ENCODE peak calls at places on chromosome 5, in seven cellular contexts. One of them, this sample, is unnamed.

GRCh38 chr5:72994578-72994977 is 38.7 kb downstream of the FCHO2 start:
- DNase-seq in K562: no peak
- DNase-seq in HepG2: no peak
- DNase-seq in GM12878: no peak
- DNase-seq in HCT116: no peak
- DNase-seq in H1: no peak
- DNase-seq in SK-N-SH: no peak
- DNase-seq in this sample: no peak

GRCh38 chr5:116771466-116772151 is 197.0 kb upstream of the SEMA6A start:
- DNase-seq in SK-N-SH: no peak
- DNase-seq in HepG2: peak; percentile 76
- DNase-seq in GM12878: no peak
- DNase-seq in K562: no peak
- DNase-seq in H1: no peak
- DNase-seq in HCT116: no peak
- DNase-seq in this sample: no peak

GRCh38 chr5:138955013-138955660 is 80.0 kb upstream of the LRRTM2 start:
- DNase-seq in K562: no peak
- DNase-seq in HepG2: peak; percentile 21
- DNase-seq in HCT116: no peak
- DNase-seq in GM12878: no peak
- DNase-seq in H1: no peak
- DNase-seq in SK-N-SH: peak; percentile 59
- DNase-seq in this sample: no peak

GRCh38 chr5:137619191-137619870 is 116.6 kb downstream of the KLHL3 start:
- DNase-seq in SK-N-SH: peak; percentile 86
- DNase-seq in GM12878: no peak
- DNase-seq in HCT116: no peak
- DNase-seq in K562: peak; percentile 9
- DNase-seq in H1: no peak
- DNase-seq in HepG2: no peak
- DNase-seq in this sample: peak; percentile 40

GRCh38 chr5:80926536-80926935 is 33.6 kb upstream of the RASGRF2 start:
- DNase-seq in GM12878: no peak
- DNase-seq in SK-N-SH: no peak
- DNase-seq in H1: no peak
- DNase-seq in HepG2: no peak
- DNase-seq in HCT116: no peak
- DNase-seq in K562: no peak
- DNase-seq in this sample: no peak

GRCh38 chr5:63255609-63256008 is 677.0 kb downstream of the LRRC70 start:
- DNase-seq in HCT116: no peak
- DNase-seq in HepG2: no peak
- DNase-seq in GM12878: no peak
- DNase-seq in SK-N-SH: no peak
- DNase-seq in K562: no peak
- DNase-seq in H1: peak; percentile 39
- DNase-seq in this sample: no peak

GRCh38 chr5:109242518-109242917 is 167.3 kb downstream of the PJA2 start:
- DNase-seq in H1: no peak
- DNase-seq in HCT116: no peak
- DNase-seq in GM12878: no peak
- DNase-seq in K562: no peak
- DNase-seq in SK-N-SH: no peak
- DNase-seq in HepG2: no peak
- DNase-seq in this sample: no peak

GRCh38 chr5:150409638-150410523 is 2.8 kb downstream of the CD74 start:
- DNase-seq in HCT116: peak; percentile 81
- DNase-seq in H1: peak; percentile 44
- DNase-seq in HepG2: peak; percentile 77
- DNase-seq in GM12878: peak; percentile 84
- DNase-seq in SK-N-SH: peak; percentile 91
- DNase-seq in K562: peak; percentile 55
- DNase-seq in this sample: peak; percentile 94

GRCh38 chr5:141513627-141514329 is 24.9 kb downstream of the PCDHGC5 start:
- DNase-seq in SK-N-SH: peak; percentile 86
- DNase-seq in K562: peak; percentile 12
- DNase-seq in H1: no peak
- DNase-seq in HCT116: no peak
- DNase-seq in HepG2: no peak
- DNase-seq in GM12878: peak; percentile 75
- DNase-seq in this sample: no peak

GRCh38 chr5:19314840-19315239 is 673.2 kb downstream of the CDH18 start:
- DNase-seq in GM12878: no peak
- DNase-seq in HCT116: no peak
- DNase-seq in K562: no peak
- DNase-seq in HepG2: no peak
- DNase-seq in SK-N-SH: no peak
- DNase-seq in H1: no peak
- DNase-seq in this sample: no peak

GRCh38 chr5:137289856-137290255 is 209.3 kb downstream of the SPOCK1 start:
- DNase-seq in SK-N-SH: no peak
- DNase-seq in HepG2: no peak
- DNase-seq in H1: no peak
- DNase-seq in GM12878: no peak
- DNase-seq in HCT116: no peak
- DNase-seq in K562: no peak
- DNase-seq in this sample: no peak

GRCh38 chr5:103867857-103868598 is 305.4 kb upstream of the NUDT12 start:
- DNase-seq in H1: no peak
- DNase-seq in HCT116: no peak
- DNase-seq in SK-N-SH: peak; percentile 16
- DNase-seq in K562: no peak
- DNase-seq in HepG2: no peak
- DNase-seq in GM12878: no peak
- DNase-seq in this sample: no peak

GRCh38 chr5:40291338-40291737 is 388.4 kb upstream of the PTGER4 start:
- DNase-seq in SK-N-SH: no peak
- DNase-seq in H1: no peak
- DNase-seq in HepG2: no peak
- DNase-seq in GM12878: no peak
- DNase-seq in HCT116: no peak
- DNase-seq in K562: no peak
- DNase-seq in this sample: no peak

GRCh38 chr5:114101153-114101552 is 260.7 kb upstream of the KCNN2 start:
- DNase-seq in H1: no peak
- DNase-seq in HepG2: peak; percentile 15
- DNase-seq in K562: peak; percentile 16
- DNase-seq in GM12878: no peak
- DNase-seq in HCT116: peak; percentile 26
- DNase-seq in SK-N-SH: peak; percentile 12
- DNase-seq in this sample: peak; percentile 54

GRCh38 chr5:145347026-145347616 is 488.0 kb downstream of the PRELID2 start:
- DNase-seq in GM12878: no peak
- DNase-seq in K562: peak; percentile 0
- DNase-seq in HCT116: peak; percentile 23
- DNase-seq in H1: no peak
- DNase-seq in SK-N-SH: peak; percentile 24
- DNase-seq in HepG2: peak; percentile 9
- DNase-seq in this sample: peak; percentile 63

GRCh38 chr5:54063817-54064216 is 246.6 kb downstream of the ARL15 start:
- DNase-seq in HepG2: no peak
- DNase-seq in H1: no peak
- DNase-seq in K562: no peak
- DNase-seq in SK-N-SH: no peak
- DNase-seq in HCT116: no peak
- DNase-seq in GM12878: no peak
- DNase-seq in this sample: no peak

GRCh38 chr5:157359350-157359910 is 93.5 kb downstream of the CYFIP2 start:
- DNase-seq in HepG2: no peak
- DNase-seq in K562: no peak
- DNase-seq in HCT116: no peak
- DNase-seq in SK-N-SH: peak; percentile 39
- DNase-seq in GM12878: no peak
- DNase-seq in H1: no peak
- DNase-seq in this sample: no peak

GRCh38 chr5:58751222-58751621 is 168.3 kb downstream of the RAB3C start:
- DNase-seq in H1: no peak
- DNase-seq in K562: peak; percentile 27
- DNase-seq in HepG2: no peak
- DNase-seq in SK-N-SH: peak; percentile 4
- DNase-seq in HCT116: peak; percentile 13
- DNase-seq in GM12878: no peak
- DNase-seq in this sample: no peak

GRCh38 chr5:3303777-3304176 is 291.9 kb upstream of the IRX1 start:
- DNase-seq in K562: no peak
- DNase-seq in HepG2: no peak
- DNase-seq in GM12878: no peak
- DNase-seq in SK-N-SH: no peak
- DNase-seq in HCT116: no peak
- DNase-seq in H1: no peak
- DNase-seq in this sample: no peak

GRCh38 chr5:162209005-162209605 is 141.5 kb downstream of the GABRG2 start:
- DNase-seq in GM12878: peak; percentile 24
- DNase-seq in H1: peak; percentile 60
- DNase-seq in HepG2: peak; percentile 25
- DNase-seq in SK-N-SH: peak; percentile 42
- DNase-seq in HCT116: peak; percentile 24
- DNase-seq in K562: peak; percentile 10
- DNase-seq in this sample: peak; percentile 87

DNA sequence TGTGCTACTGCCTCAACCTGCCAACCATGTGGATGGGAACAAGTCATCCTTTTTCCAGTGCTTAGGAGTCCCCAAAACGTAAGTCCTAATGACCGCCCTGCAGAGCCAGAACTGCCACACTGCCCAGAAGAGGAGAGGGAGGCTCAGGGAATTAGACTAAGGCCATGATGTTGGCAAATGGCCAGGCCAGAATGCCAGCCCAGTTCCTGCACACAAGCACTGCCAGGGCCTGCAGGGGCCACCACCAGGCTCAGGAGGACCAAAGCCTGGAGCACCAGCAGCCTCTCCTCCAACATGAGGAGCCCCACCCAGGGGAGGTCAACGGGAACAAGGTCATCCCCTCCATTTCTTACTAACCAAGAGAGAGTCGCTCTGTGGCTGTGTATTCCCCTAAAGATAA is 127.3 kb downstream of the ADAMTS2 start:
- DNase-seq in H1: no peak
- DNase-seq in HCT116: no peak
- DNase-seq in HepG2: no peak
- DNase-seq in GM12878: no peak
- DNase-seq in SK-N-SH: peak; percentile 62
- DNase-seq in K562: no peak
- DNase-seq in this sample: peak; percentile 12
- TF ChIP-seq JUND in H1: no peak
- TF ChIP-seq JUND in HCT116: no peak
- TF ChIP-seq JUND in HepG2: no peak
- TF ChIP-seq JUND in GM12878: no peak
- TF ChIP-seq JUND in SK-N-SH: no peak
- TF ChIP-seq JUND in K562: no peak
- TF ChIP-seq JUND in this sample: no peak

GRCh38 chr5:67879619-67880357 is 335.8 kb upstream of the PIK3R1 start:
- DNase-seq in GM12878: no peak
- DNase-seq in SK-N-SH: no peak
- DNase-seq in K562: no peak
- DNase-seq in HCT116: no peak
- DNase-seq in HepG2: peak; percentile 3
- DNase-seq in H1: no peak
- DNase-seq in this sample: no peak
- TF ChIP-seq JUND in GM12878: no peak
- TF ChIP-seq JUND in SK-N-SH: no peak
- TF ChIP-seq JUND in K562: no peak
- TF ChIP-seq JUND in HCT116: no peak
- TF ChIP-seq JUND in HepG2: no peak
- TF ChIP-seq JUND in H1: no peak
- TF ChIP-seq JUND in this sample: no peak

GRCh38 chr5:607541-608285 is 4.4 kb upstream of the CEP72 start:
- DNase-seq in H1: no peak
- DNase-seq in SK-N-SH: no peak
- DNase-seq in HepG2: no peak
- DNase-seq in HCT116: no peak
- DNase-seq in GM12878: peak; percentile 23
- DNase-seq in K562: no peak
- DNase-seq in this sample: no peak

GRCh38 chr5:609088-609370 is 3.1 kb upstream of the CEP72 start:
- DNase-seq in K562: no peak
- DNase-seq in HCT116: no peak
- DNase-seq in SK-N-SH: no peak
- DNase-seq in GM12878: no peak
- DNase-seq in H1: no peak
- DNase-seq in HepG2: no peak
- DNase-seq in this sample: no peak

GRCh38 chr5:608286-609087 is 3.7 kb upstream of the CEP72 start:
- DNase-seq in SK-N-SH: no peak
- DNase-seq in HCT116: no peak
- DNase-seq in GM12878: no peak
- DNase-seq in K562: no peak
- DNase-seq in H1: no peak
- DNase-seq in HepG2: no peak
- DNase-seq in this sample: no peak

GRCh38 chr5:606061-606460 is 6.1 kb upstream of the CEP72 start:
- DNase-seq in HCT116: no peak
- DNase-seq in SK-N-SH: no peak
- DNase-seq in H1: no peak
- DNase-seq in K562: no peak
- DNase-seq in HepG2: no peak
- DNase-seq in GM12878: no peak
- DNase-seq in this sample: no peak

GRCh38 chr5:606526-607399 is 5.4 kb upstream of the CEP72 start:
- DNase-seq in HCT116: no peak
- DNase-seq in GM12878: no peak
- DNase-seq in SK-N-SH: no peak
- DNase-seq in K562: no peak
- DNase-seq in H1: no peak
- DNase-seq in HepG2: no peak
- DNase-seq in this sample: no peak
- TF ChIP-seq JUND in HCT116: no peak
- TF ChIP-seq JUND in GM12878: no peak
- TF ChIP-seq JUND in SK-N-SH: no peak
- TF ChIP-seq JUND in K562: no peak
- TF ChIP-seq JUND in H1: no peak
- TF ChIP-seq JUND in HepG2: no peak
- TF ChIP-seq JUND in this sample: no peak

GRCh38 chr5:159825551-159826051 is 90.7 kb upstream of the ADRA1B start:
- DNase-seq in H1: no peak
- DNase-seq in GM12878: peak; percentile 20
- DNase-seq in HepG2: no peak
- DNase-seq in K562: no peak
- DNase-seq in SK-N-SH: no peak
- DNase-seq in HCT116: no peak
- DNase-seq in this sample: peak; percentile 66

GRCh38 chr5:159824188-159825153 is 91.8 kb upstream of the ADRA1B start:
- DNase-seq in HCT116: no peak
- DNase-seq in H1: no peak
- DNase-seq in K562: no peak
- DNase-seq in SK-N-SH: no peak
- DNase-seq in GM12878: no peak
- DNase-seq in HepG2: no peak
- DNase-seq in this sample: no peak

GRCh38 chr5:159821541-159821940 is 94.7 kb upstream of the ADRA1B start:
- DNase-seq in HepG2: no peak
- DNase-seq in K562: no peak
- DNase-seq in H1: no peak
- DNase-seq in HCT116: no peak
- DNase-seq in SK-N-SH: no peak
- DNase-seq in GM12878: no peak
- DNase-seq in this sample: no peak

GRCh38 chr5:159820692-159821091 is 95.6 kb upstream of the ADRA1B start:
- DNase-seq in K562: no peak
- DNase-seq in HCT116: no peak
- DNase-seq in H1: no peak
- DNase-seq in GM12878: no peak
- DNase-seq in SK-N-SH: no peak
- DNase-seq in HepG2: no peak
- DNase-seq in this sample: no peak

GRCh38 chr5:159826351-159827222 is 89.7 kb upstream of the ADRA1B start:
- DNase-seq in HCT116: peak; percentile 81
- DNase-seq in HepG2: no peak
- DNase-seq in K562: no peak
- DNase-seq in GM12878: peak; percentile 50
- DNase-seq in SK-N-SH: no peak
- DNase-seq in H1: no peak
- DNase-seq in this sample: peak; percentile 81
- TF ChIP-seq JUND in HCT116: peak; percentile 78
- TF ChIP-seq JUND in HepG2: no peak
- TF ChIP-seq JUND in K562: no peak
- TF ChIP-seq JUND in GM12878: no peak
- TF ChIP-seq JUND in SK-N-SH: peak; percentile 87
- TF ChIP-seq JUND in H1: no peak
- TF ChIP-seq JUND in this sample: no peak

This sample was measured in T47D.